ENCODE peak calls at places on chromosomes 2 and 18, in nine cellular contexts. E is left ventricle myocardium inferior, Z is RWPE1, D is WTC11, M is body of pancreas, O is cardiac muscle cell, X is bronchial epithelial cell, P is mammary epithelial cell, T is HFF-Myc. H is an unnamed sample.
A peak's percentile ranks its signal among the peaks of the same experiment; 100 is the strongest.

GRCh38 chr2:106531676-106532075 is 44.5 kb downstream of the CD8B2 start:
- DNase-seq in O (no peak), Z (no peak), M (no peak), T (no peak), X (no peak), P (no peak), E (no peak), D (no peak), H (no peak)

GRCh38 chr2:85236107-85236506 is 91.7 kb downstream of the TGOLN2 start:
- DNase-seq in T (no peak), Z (no peak), P (no peak), O (no peak), E (no peak), M (no peak), D (no peak), X (no peak), H (no peak)

GRCh38 chr2:235549735-235550377 is 56.0 kb downstream of the AGAP1 start:
- DNase-seq in Z (no peak), D (no peak), O (no peak), E (no peak), T (no peak), M (no peak), P (no peak), X (no peak), H (no peak)

GRCh38 chr2:96205238-96205637 is 3.4 kb downstream of the STARD7 start:
- DNase-seq in O (no peak), E (no peak), X (peak; percentile 42), D (no peak), P (peak; percentile 34), T (no peak), M (no peak), Z (no peak), H (no peak)

GRCh38 chr2:128622916-128623620 is 304.4 kb upstream of the HS6ST1 start:
- DNase-seq in E (no peak), X (no peak), D (no peak), P (no peak), Z (no peak), M (no peak), O (no peak), T (no peak), H (no peak)

GRCh38 chr18:22465859-22466602 is 48.3 kb upstream of the CTAGE1 start:
- DNase-seq in T (peak; percentile 78), O (peak; percentile 88), X (peak; percentile 97), M (peak; percentile 42), E (peak; percentile 26), P (peak; percentile 98), D (no peak), Z (peak; percentile 84), H (peak; percentile 60)

GRCh38 chr2:241887806-241888522 is 18.4 kb downstream of the RTP5 start:
- DNase-seq in T (no peak), E (no peak), X (no peak), D (no peak), M (no peak), P (no peak), O (no peak), Z (no peak), H (no peak)

GRCh38 chr2:45241061-45241561 is 231.9 kb upstream of the SIX2 start:
- DNase-seq in X (peak; percentile 45), P (peak; percentile 19), D (no peak), T (peak; percentile 40), O (no peak), E (no peak), Z (peak; percentile 42), M (no peak), H (no peak)

GRCh38 chr18:56383349-56383748 is 255.0 kb downstream of the TXNL1 start:
- DNase-seq in P (no peak), O (no peak), D (no peak), T (no peak), Z (no peak), E (no peak), X (no peak), M (no peak), H (no peak)

GRCh38 chr2:172408143-172408766 is 19.1 kb upstream of the ITGA6 start:
- DNase-seq in M (no peak), Z (peak; percentile 92), T (no peak), X (peak; percentile 99), D (no peak), P (peak; percentile 100), O (no peak), E (no peak), H (no peak)

GRCh38 chr2:171763602-171764001 is 76.3 kb downstream of the DYNC1I2 start:
- DNase-seq in D (no peak), O (no peak), E (no peak), Z (peak; percentile 48), X (peak; percentile 40), T (no peak), P (peak; percentile 44), M (no peak), H (no peak)

GRCh38 chr18:80245781-80246655 is 1.3 kb downstream of the PARD6G start:
- DNase-seq in M (no peak), X (peak; percentile 59), P (peak; percentile 70), E (no peak), O (peak; percentile 42), Z (peak; percentile 82), T (no peak), D (peak; percentile 75), H (no peak)

GRCh38 chr2:166170356-166170755 is 42.5 kb upstream of the SCN1A start:
- DNase-seq in O (no peak), M (no peak), D (no peak), T (no peak), Z (no peak), X (peak; percentile 58), P (peak; percentile 55), E (no peak), H (no peak)

GRCh38 chr2:8412586-8412985 is 269.3 kb upstream of the ID2 start:
- DNase-seq in E (peak; percentile 48), X (no peak), T (no peak), M (peak; percentile 17), O (no peak), Z (no peak), D (no peak), P (no peak), H (no peak)

GRCh38 chr2:180177534-180177933 is 170.4 kb upstream of the CWC22 start:
- DNase-seq in M (no peak), P (no peak), D (no peak), T (no peak), O (no peak), X (no peak), Z (no peak), E (no peak), H (no peak)

GRCh38 chr2:171878481-171878993 is 15.5 kb downstream of the SLC25A12 start:
- DNase-seq in M (peak; percentile 17), O (peak; percentile 65), T (peak; percentile 51), X (peak; percentile 80), Z (peak; percentile 36), E (no peak), D (no peak), P (peak; percentile 75), H (peak; percentile 59)

GRCh38 chr18:23949863-23950262 is 64.7 kb upstream of the TTC39C start:
- DNase-seq in Z (no peak), X (no peak), O (no peak), T (no peak), P (no peak), D (no peak), E (no peak), M (no peak), H (no peak)

GRCh38 chr2:126986788-126987187 is 88.1 kb downstream of the TEX51 start:
- DNase-seq in D (no peak), Z (no peak), M (no peak), X (no peak), O (no peak), T (no peak), E (no peak), P (no peak), H (no peak)

GRCh38 chr2:203580846-203581245 is 45.7 kb upstream of the RAPH1 start:
- DNase-seq in P (no peak), M (peak; percentile 19), O (no peak), Z (no peak), T (no peak), D (no peak), E (no peak), X (no peak), H (no peak)
- TF ChIP-seq CTCF in P (no peak), M (no peak), O (no peak), Z (no peak), T (no peak), D (no peak), E (no peak), X (no peak), H (no peak)

GRCh38 chr2:133581027-133581760 is 12.9 kb upstream of the NCKAP5 start:
- DNase-seq in Z (no peak), T (no peak), O (no peak), M (peak; percentile 35), E (no peak), D (peak; percentile 23), P (peak; percentile 42), X (no peak), H (no peak)
- TF ChIP-seq CTCF in Z (no peak), T (no peak), O (no peak), M (peak; percentile 22), E (peak; percentile 10), D (no peak), P (peak; percentile 10), X (peak; percentile 19), H (no peak)

GRCh38 chr2:215274829-215275228 is 37.0 kb upstream of the ATIC start:
- DNase-seq in P (no peak), O (no peak), T (no peak), M (no peak), D (no peak), X (no peak), E (no peak), Z (no peak), H (no peak)

GRCh38 chr2:215269397-215270117 is 42.3 kb upstream of the ATIC start:
- DNase-seq in T (peak; percentile 63), Z (peak; percentile 61), O (peak; percentile 82), P (peak; percentile 56), M (peak; percentile 74), E (peak; percentile 29), D (peak; percentile 54), X (peak; percentile 72), H (peak; percentile 63)

GRCh38 chr2:215272918-215273317 is 38.9 kb upstream of the ATIC start:
- DNase-seq in D (no peak), M (no peak), P (no peak), E (no peak), T (no peak), Z (no peak), O (no peak), X (no peak), H (no peak)

GRCh38 chr2:215271466-215271865 is 40.4 kb upstream of the ATIC start:
- DNase-seq in X (no peak), E (no peak), Z (no peak), O (no peak), T (no peak), P (no peak), M (no peak), D (peak; percentile 39), H (no peak)

GRCh38 chr2:215270118-215270451 is 41.8 kb upstream of the ATIC start:
- DNase-seq in T (no peak), E (no peak), O (no peak), D (no peak), M (no peak), P (no peak), X (no peak), Z (no peak), H (no peak)
- TF ChIP-seq CTCF in T (no peak), E (peak; percentile 5), O (no peak), D (no peak), M (no peak), P (no peak), X (no peak), Z (peak; percentile 24), H (no peak)

DNA sequence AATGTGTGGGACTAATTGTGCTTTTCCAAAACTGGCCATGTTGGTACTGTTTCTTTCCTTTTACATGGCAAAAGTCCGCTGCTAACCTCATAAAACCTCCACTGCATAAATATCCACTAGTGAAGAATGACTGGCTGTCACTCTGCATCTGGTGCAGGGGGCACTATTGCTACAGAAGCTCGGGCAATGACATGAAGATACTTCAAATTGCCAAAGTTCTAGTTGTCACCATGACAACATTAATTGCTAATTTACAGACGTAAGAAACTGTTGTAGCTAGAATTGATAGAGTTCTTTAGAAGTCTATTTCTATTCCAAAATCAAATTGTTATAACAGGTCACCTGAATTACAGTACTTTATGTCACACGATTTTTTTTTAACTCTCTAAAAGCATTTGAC is 861 bp downstream of the CFAP210 start:
- DNase-seq in T (no peak), D (no peak), M (no peak), P (no peak), Z (no peak), O (no peak), E (no peak), X (no peak), H (no peak)
- TF ChIP-seq CTCF in T (no peak), D (no peak), M (no peak), P (no peak), Z (no peak), O (peak; percentile 2), E (peak; percentile 29), X (no peak), H (peak; percentile 5)

H was measured in AG09319.